ENCODE peak calls at places on chromosomes 2 and 18, in four cellular contexts. One of them, this sample, is unnamed.
A peak's percentile ranks its signal among the peaks of the same experiment; 100 is the strongest.

GRCh38 chr2:119741868-119742267 is 17.9 kb upstream of the PTPN4 start:
- DNase-seq in OCI-LY7: no peak
- DNase-seq in NB4: no peak
- DNase-seq in SK-N-SH: no peak
- DNase-seq in this sample: no peak

GRCh38 chr2:240956935-240957655 is 41.3 kb upstream of the SNED1 start:
- DNase-seq in SK-N-SH: peak; percentile 19
- DNase-seq in OCI-LY7: no peak
- DNase-seq in NB4: no peak
- DNase-seq in this sample: no peak

GRCh38 chr2:5164806-5165525 is 527.2 kb upstream of the SOX11 start:
- DNase-seq in OCI-LY7: no peak
- DNase-seq in SK-N-SH: no peak
- DNase-seq in NB4: no peak
- DNase-seq in this sample: no peak

GRCh38 chr18:69636529-69637301 is 236.0 kb downstream of the DOK6 start:
- DNase-seq in SK-N-SH: no peak
- DNase-seq in NB4: peak; percentile 5
- DNase-seq in OCI-LY7: no peak
- DNase-seq in this sample: no peak

GRCh38 chr2:9629222-9630000 is 1.4 kb downstream of the YWHAQ start:
- DNase-seq in NB4: no peak
- DNase-seq in OCI-LY7: no peak
- DNase-seq in SK-N-SH: no peak
- DNase-seq in this sample: peak; percentile 58

GRCh38 chr2:157328133-157328532 is 2.5 kb upstream of the ERMN start:
- DNase-seq in SK-N-SH: no peak
- DNase-seq in NB4: no peak
- DNase-seq in OCI-LY7: no peak
- DNase-seq in this sample: peak; percentile 36

GRCh38 chr2:170298115-170298514 is 120.2 kb downstream of the MYO3B start:
- DNase-seq in SK-N-SH: no peak
- DNase-seq in NB4: peak; percentile 28
- DNase-seq in OCI-LY7: no peak
- DNase-seq in this sample: no peak

GRCh38 chr2:205876127-205876526 is 193.8 kb downstream of the NRP2 start:
- DNase-seq in OCI-LY7: no peak
- DNase-seq in NB4: no peak
- DNase-seq in SK-N-SH: no peak
- DNase-seq in this sample: no peak

GRCh38 chr2:148927010-148927409 is 52.0 kb downstream of the KIF5C start:
- DNase-seq in SK-N-SH: no peak
- DNase-seq in OCI-LY7: no peak
- DNase-seq in NB4: peak; percentile 75
- DNase-seq in this sample: no peak

GRCh38 chr2:160752475-160753330 is 259.1 kb upstream of the RBMS1 start:
- DNase-seq in NB4: no peak
- DNase-seq in OCI-LY7: no peak
- DNase-seq in SK-N-SH: no peak
- DNase-seq in this sample: peak; percentile 22

GRCh38 chr18:78128004-78128403 is 851.6 kb upstream of the SALL3 start:
- DNase-seq in NB4: no peak
- DNase-seq in SK-N-SH: no peak
- DNase-seq in OCI-LY7: no peak
- DNase-seq in this sample: no peak

GRCh38 chr2:64615844-64616536 is 37.7 kb downstream of the SERTAD2 start:
- DNase-seq in NB4: no peak
- DNase-seq in OCI-LY7: no peak
- DNase-seq in SK-N-SH: no peak
- DNase-seq in this sample: no peak

GRCh38 chr2:28941008-28941407 is 40.1 kb upstream of the TOGARAM2 start:
- DNase-seq in OCI-LY7: no peak
- DNase-seq in NB4: no peak
- DNase-seq in SK-N-SH: no peak
- DNase-seq in this sample: no peak

GRCh38 chr2:180763249-180763989 is 217.0 kb upstream of the UBE2E3 start:
- DNase-seq in SK-N-SH: no peak
- DNase-seq in OCI-LY7: no peak
- DNase-seq in NB4: no peak
- DNase-seq in this sample: no peak

GRCh38 chr2:127080226-127080940 is 26.6 kb downstream of the BIN1 start:
- DNase-seq in OCI-LY7: no peak
- DNase-seq in SK-N-SH: no peak
- DNase-seq in NB4: peak; percentile 49
- DNase-seq in this sample: no peak

GRCh38 chr2:30225131-30225762 is 6.1 kb upstream of the LBH start:
- DNase-seq in NB4: no peak
- DNase-seq in OCI-LY7: peak; percentile 82
- DNase-seq in SK-N-SH: no peak
- DNase-seq in this sample: peak; percentile 76

GRCh38 chr2:85400951-85401805 is 9.0 kb downstream of the CAPG start:
- DNase-seq in NB4: no peak
- DNase-seq in SK-N-SH: peak; percentile 12
- DNase-seq in OCI-LY7: no peak
- DNase-seq in this sample: no peak

GRCh38 chr2:143426296-143426695 is 297.1 kb downstream of the ARHGAP15 start:
- DNase-seq in SK-N-SH: no peak
- DNase-seq in OCI-LY7: no peak
- DNase-seq in NB4: no peak
- DNase-seq in this sample: peak; percentile 51

GRCh38 chr18:59904051-59904601 is 4.3 kb downstream of the PMAIP1 start:
- DNase-seq in NB4: no peak
- DNase-seq in OCI-LY7: no peak
- DNase-seq in SK-N-SH: no peak
- DNase-seq in this sample: peak; percentile 84

GRCh38 chr2:96142217-96143113 is 2.8 kb downstream of the DUSP2 start:
- DNase-seq in OCI-LY7: peak; percentile 70
- DNase-seq in SK-N-SH: no peak
- DNase-seq in NB4: peak; percentile 40
- DNase-seq in this sample: no peak

GRCh38 chr18:39030124-39030655 is 1464.6 kb upstream of the CELF4 start:
- DNase-seq in NB4: no peak
- DNase-seq in OCI-LY7: no peak
- DNase-seq in SK-N-SH: no peak
- DNase-seq in this sample: no peak

GRCh38 chr2:134181219-134181618 is 72.7 kb upstream of the MGAT5 start:
- DNase-seq in OCI-LY7: peak; percentile 42
- DNase-seq in SK-N-SH: no peak
- DNase-seq in NB4: no peak
- DNase-seq in this sample: no peak

GRCh38 chr2:96400049-96401000 is 64.8 kb downstream of the NCAPH start:
- DNase-seq in NB4: no peak
- DNase-seq in SK-N-SH: no peak
- DNase-seq in OCI-LY7: no peak
- DNase-seq in this sample: no peak

GRCh38 chr18:55795101-55795669 is 207.2 kb upstream of the TCF4 start:
- DNase-seq in SK-N-SH: no peak
- DNase-seq in NB4: no peak
- DNase-seq in OCI-LY7: no peak
- DNase-seq in this sample: peak; percentile 23
- H3K4me3 ChIP-seq in SK-N-SH: no peak overlapping the region
- H3K4me3 ChIP-seq in NB4: no peak overlapping the region
- H3K4me3 ChIP-seq in OCI-LY7: no peak overlapping the region
- H3K4me3 ChIP-seq in this sample: no peak overlapping the region

GRCh38 chr2:130729311-130730299 is 735 bp downstream of the GPR148 start:
- DNase-seq in SK-N-SH: no peak
- DNase-seq in NB4: no peak
- DNase-seq in OCI-LY7: no peak
- DNase-seq in this sample: no peak
- H3K4me3 ChIP-seq in SK-N-SH: no peak overlapping the region
- H3K4me3 ChIP-seq in NB4: no peak overlapping the region
- H3K4me3 ChIP-seq in OCI-LY7: no peak overlapping the region
- H3K4me3 ChIP-seq in this sample: no peak overlapping the region

GRCh38 chr2:190478572-190478971 is 56.0 kb downstream of the NEMP2 start:
- DNase-seq in SK-N-SH: no peak
- DNase-seq in OCI-LY7: no peak
- DNase-seq in NB4: no peak
- DNase-seq in this sample: no peak
- H3K4me3 ChIP-seq in SK-N-SH: no peak overlapping the region
- H3K4me3 ChIP-seq in OCI-LY7: no peak overlapping the region
- H3K4me3 ChIP-seq in NB4: no peak overlapping the region
- H3K4me3 ChIP-seq in this sample: no peak overlapping the region

GRCh38 chr18:54945726-54946125 is 13.5 kb downstream of the CCDC68 start:
- DNase-seq in OCI-LY7: no peak
- DNase-seq in NB4: peak; percentile 11
- DNase-seq in SK-N-SH: no peak
- DNase-seq in this sample: no peak
- H3K4me3 ChIP-seq in OCI-LY7: no peak overlapping the region
- H3K4me3 ChIP-seq in NB4: peak overlapping the region; percentile 69
- H3K4me3 ChIP-seq in SK-N-SH: no peak overlapping the region
- H3K4me3 ChIP-seq in this sample: peak overlapping the region; percentile 62

GRCh38 chr2:23519334-23519651 is 134.3 kb downstream of the KLHL29 start:
- DNase-seq in OCI-LY7: no peak
- DNase-seq in SK-N-SH: no peak
- DNase-seq in NB4: no peak
- DNase-seq in this sample: no peak

GRCh38 chr2:23520256-23520655 is 135.3 kb downstream of the KLHL29 start:
- DNase-seq in OCI-LY7: no peak
- DNase-seq in SK-N-SH: no peak
- DNase-seq in NB4: no peak
- DNase-seq in this sample: no peak

GRCh38 chr2:23518481-23519333 is 133.7 kb downstream of the KLHL29 start:
- DNase-seq in OCI-LY7: no peak
- DNase-seq in SK-N-SH: no peak
- DNase-seq in NB4: no peak
- DNase-seq in this sample: no peak

GRCh38 chr2:23522726-23523410 is 137.9 kb downstream of the KLHL29 start:
- DNase-seq in NB4: no peak
- DNase-seq in OCI-LY7: no peak
- DNase-seq in SK-N-SH: no peak
- DNase-seq in this sample: no peak

GRCh38 chr2:23521060-23521459 is 136.1 kb downstream of the KLHL29 start:
- DNase-seq in NB4: no peak
- DNase-seq in SK-N-SH: no peak
- DNase-seq in OCI-LY7: no peak
- DNase-seq in this sample: no peak
- H3K4me3 ChIP-seq in NB4: no peak overlapping the region
- H3K4me3 ChIP-seq in SK-N-SH: no peak overlapping the region
- H3K4me3 ChIP-seq in OCI-LY7: no peak overlapping the region
- H3K4me3 ChIP-seq in this sample: no peak overlapping the region

GRCh38 chr2:125224830-125225229 is 1199.7 kb downstream of the CNTNAP5 start:
- DNase-seq in SK-N-SH: no peak
- DNase-seq in NB4: peak; percentile 4
- DNase-seq in OCI-LY7: no peak
- DNase-seq in this sample: no peak

GRCh38 chr2:125224188-125224587 is 1199.1 kb downstream of the CNTNAP5 start:
- DNase-seq in SK-N-SH: no peak
- DNase-seq in NB4: no peak
- DNase-seq in OCI-LY7: no peak
- DNase-seq in this sample: no peak

DNA sequence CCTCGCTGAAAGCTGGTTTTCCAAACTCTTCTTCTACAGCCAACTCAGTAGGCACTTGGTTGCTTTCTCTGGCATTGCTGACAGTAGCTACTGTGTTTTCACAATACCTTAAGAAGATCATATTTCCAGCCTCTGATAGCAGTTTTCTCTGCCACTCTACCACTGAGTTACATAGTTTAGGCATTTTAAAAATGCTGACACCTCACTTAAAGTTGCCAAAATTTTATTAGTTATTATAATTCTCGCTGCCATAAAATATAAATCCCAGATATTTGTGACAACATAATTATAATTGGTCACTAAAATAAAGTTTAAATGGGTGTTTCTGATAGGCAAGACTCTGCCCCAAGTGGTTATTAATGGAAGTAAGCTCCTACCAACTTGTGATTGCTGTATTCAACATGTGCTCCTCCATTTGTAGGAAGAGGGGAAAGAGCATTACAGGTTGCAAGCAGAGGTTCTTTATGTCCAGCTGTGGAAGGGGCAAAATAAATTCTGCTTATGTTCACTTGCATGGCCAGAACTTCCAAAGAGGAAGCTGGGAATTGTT is 1202.8 kb downstream of the CNTNAP5 start:
- DNase-seq in OCI-LY7: no peak
- DNase-seq in NB4: no peak
- DNase-seq in SK-N-SH: peak; percentile 0
- DNase-seq in this sample: no peak
- H3K4me3 ChIP-seq in OCI-LY7: no peak overlapping the region
- H3K4me3 ChIP-seq in NB4: no peak overlapping the region
- H3K4me3 ChIP-seq in SK-N-SH: no peak overlapping the region
- H3K4me3 ChIP-seq in this sample: no peak overlapping the region

This sample was measured in fibroblast of villous mesenchyme.